ENCODE peak calls at places on chromosomes 1 and 21, in ten cellular contexts. C is neural progenitor cell; M is RPMI8226; F is activated CD4-positive, alpha-beta T cell treated with anti-CD3 and anti-CD28 coated beads, Interleukin-2, amount 10 ng/mL, durations not matched to agents 7 days and 5 days; U is heart left ventricle; I is esophagus squamous epithelium; J is hepatic stellate cell; E is NCI-H1436 treated with DMSO at 0.1 percent for 48 hours; W is HEK293T; R is SJSA1. P is an unnamed sample.

GRCh38 chr1:33302325-33302724 is 18.6 kb downstream of the A3GALT2 start:
- DNase-seq in F (peak), W (no peak), R (no peak), I (no peak), M (no peak), J (no peak), E (no peak), C (no peak), U (no peak), P (no peak)

GRCh38 chr1:22452401-22452963 is 831 bp downstream of the ZBTB40 start:
- DNase-seq in W (no peak), M (no peak), U (peak), C (no peak), F (peak), J (peak), R (no peak), E (no peak), I (no peak), P (peak)

GRCh38 chr1:77889671-77890070 is 1.2 kb downstream of the NEXN start:
- DNase-seq in C (no peak), R (peak), M (no peak), F (no peak), W (no peak), I (no peak), J (peak), E (no peak), U (no peak), P (no peak)

GRCh38 chr1:1567152-1567830 is 7.4 kb downstream of the SSU72 start:
- DNase-seq in E (no peak), R (no peak), W (no peak), M (no peak), U (no peak), C (no peak), F (no peak), I (no peak), J (no peak), P (no peak)

GRCh38 chr1:205230965-205231364 is 3.2 kb downstream of the TMCC2 start:
- DNase-seq in R (no peak), U (no peak), I (no peak), J (no peak), M (peak), E (no peak), F (no peak), W (no peak), C (no peak), P (no peak)

GRCh38 chr1:24941566-24941965 is 11.5 kb upstream of the RUNX3 start:
- DNase-seq in F (no peak), W (no peak), M (no peak), R (no peak), C (no peak), E (no peak), J (no peak), U (no peak), I (no peak), P (no peak)

GRCh38 chr1:2279210-2279639 is 51.1 kb downstream of the SKI start:
- DNase-seq in I (no peak), R (peak), F (no peak), C (peak), J (peak), U (peak), W (no peak), E (no peak), M (no peak), P (no peak)

GRCh38 chr1:63888984-63889383 is 115.2 kb downstream of the ROR1 start:
- DNase-seq in C (no peak), U (no peak), M (no peak), R (no peak), F (no peak), I (no peak), W (no peak), J (no peak), E (no peak), P (no peak)

GRCh38 chr1:243473281-243474210 is 217.7 kb downstream of the SDCCAG8 start:
- DNase-seq in U (no peak), M (no peak), E (no peak), F (no peak), R (peak), W (no peak), C (no peak), J (peak), I (no peak), P (no peak)

GRCh38 chr1:2533356-2533755 is 3.3 kb upstream of the HES5 start:
- DNase-seq in M (no peak), F (no peak), R (no peak), J (no peak), U (no peak), E (no peak), C (no peak), I (no peak), W (no peak), P (no peak)

GRCh38 chr1:34688358-34688757 is 66.5 kb upstream of the GJB5 start:
- DNase-seq in E (no peak), I (no peak), C (no peak), W (no peak), R (no peak), F (no peak), U (no peak), J (no peak), M (no peak), P (no peak)

GRCh38 chr1:40317394-40318074 is 448 bp upstream of the COL9A2 start:
- DNase-seq in M (no peak), R (no peak), J (no peak), F (no peak), W (peak), U (no peak), C (peak), I (no peak), E (no peak), P (no peak)

GRCh38 chr1:16074217-16074616 is 766 bp upstream of the FAM131C start:
- DNase-seq in M (no peak), E (no peak), U (no peak), C (no peak), W (no peak), R (no peak), I (no peak), F (no peak), J (no peak), P (no peak)

GRCh38 chr1:2198571-2198970 is 4.0 kb upstream of the FAAP20 start:
- DNase-seq in W (no peak), E (no peak), M (peak), U (no peak), R (no peak), J (no peak), I (no peak), F (no peak), C (no peak), P (no peak)

GRCh38 chr1:40783001-40783905 is at the start of gene KCNQ4:
- DNase-seq in W (peak), E (no peak), U (peak), I (no peak), J (no peak), F (no peak), M (peak), C (peak), R (no peak), P (peak)

GRCh38 chr1:24551910-24552571 is 3.8 kb upstream of the NCMAP start:
- DNase-seq in I (no peak), F (no peak), U (no peak), E (no peak), C (peak), M (no peak), J (no peak), R (no peak), W (no peak), P (no peak)

GRCh38 chr21:32918467-32919140 is 107.1 kb upstream of the OLIG2 start:
- DNase-seq in M (no peak), R (no peak), E (no peak), F (no peak), I (no peak), J (no peak), C (peak), W (no peak), U (no peak), P (no peak)

GRCh38 chr1:150808134-150808533 is at the start of gene CTSK:
- DNase-seq in J (peak), U (peak), R (peak), W (no peak), I (no peak), F (no peak), C (no peak), M (no peak), E (no peak), P (no peak)

GRCh38 chr1:89279011-89279466 is 6.4 kb upstream of the GBP5 start:
- DNase-seq in W (no peak), E (no peak), R (no peak), M (no peak), I (no peak), F (peak), C (peak), U (no peak), J (no peak), P (no peak)

GRCh38 chr1:200258447-200259375 is 151.1 kb downstream of the ZNF281 start:
- DNase-seq in W (peak), M (peak), F (peak), U (no peak), R (no peak), E (no peak), I (no peak), C (no peak), J (peak), P (no peak)

GRCh38 chr21:37452222-37452621 is 85.6 kb downstream of the DYRK1A start:
- DNase-seq in R (peak), M (no peak), F (no peak), U (peak), J (peak), E (no peak), I (no peak), W (no peak), C (no peak), P (no peak)

GRCh38 chr21:41167348-41168342 is at the start of gene BACE2:
- DNase-seq in R (peak), F (peak), U (peak), M (peak), J (peak), I (no peak), C (peak), W (peak), E (no peak), P (peak)

GRCh38 chr1:241976264-241976663 is 18.7 kb downstream of the BECN2 start:
- DNase-seq in U (no peak), R (no peak), W (no peak), F (no peak), M (no peak), C (no peak), J (no peak), E (no peak), I (no peak), P (no peak)

GRCh38 chr1:212286437-212287131 is 1.4 kb downstream of the PPP2R5A start:
- DNase-seq in U (peak), M (peak), W (no peak), F (no peak), R (no peak), I (peak), C (peak), J (no peak), E (no peak), P (no peak)

GRCh38 chr1:37606481-37607263 is 10.9 kb upstream of the GNL2 start:
- DNase-seq in W (no peak), J (no peak), I (no peak), F (no peak), C (no peak), U (no peak), E (no peak), R (no peak), M (no peak), P (no peak)

GRCh38 chr21:40846566-40847411 is at the start of gene DSCAM:
- DNase-seq in R (no peak), I (no peak), F (no peak), E (no peak), M (peak), W (no peak), U (no peak), C (peak), J (no peak), P (peak)

GRCh38 chr1:208044568-208045241 is 133.8 kb upstream of the CD34 start:
- DNase-seq in W (no peak), I (no peak), J (no peak), F (peak), C (no peak), E (no peak), R (no peak), U (no peak), M (no peak), P (no peak)

GRCh38 chr1:33286451-33287185 is 30.3 kb downstream of the ZNF362 start:
- DNase-seq in E (no peak), F (no peak), C (no peak), J (no peak), M (no peak), I (no peak), W (no peak), U (no peak), R (peak), P (no peak)

GRCh38 chr1:203273869-203274602 is 31.3 kb upstream of the BTG2 start:
- DNase-seq in U (peak), W (no peak), E (no peak), I (no peak), J (no peak), M (peak), R (no peak), F (no peak), C (peak), P (peak)

GRCh38 chr21:34205811-34206635 is 132.6 kb downstream of the MRPS6 start:
- DNase-seq in U (no peak), E (no peak), R (peak), I (no peak), M (peak), J (no peak), C (no peak), F (no peak), W (no peak), P (no peak)